ENCODE peak calls at places on chromosomes 2 and 18, in six cellular contexts. E is A549; S is endodermal cell; C is cardiac muscle cell; I is CD8-positive, alpha-beta T cell; H is substantia nigra. J is an unnamed sample.
A peak's percentile ranks its signal among the peaks of the same experiment; 100 is the strongest.

GRCh38 chr2:221334466-221334865 is 237.6 kb downstream of the EPHA4 start:
- DNase-seq in E (no peak), S (no peak), C (no peak), I (no peak), H (no peak), J (no peak)

GRCh38 chr2:27806311-27807059 is 35.0 kb downstream of the MRPL33 start:
- DNase-seq in E (no peak), S (no peak), C (no peak), I (no peak), H (no peak), J (no peak)

GRCh38 chr18:76466410-76466991 is 28.5 kb downstream of the ZNF516 start:
- DNase-seq in E (no peak), S (peak; percentile 37), C (no peak), I (no peak), H (no peak), J (no peak)

GRCh38 chr2:153386481-153386891 is 92.1 kb downstream of the RPRM start:
- DNase-seq in E (no peak), S (no peak), C (no peak), I (no peak), H (no peak), J (no peak)

GRCh38 chr18:23523429-23524212 is 20.3 kb downstream of the RMC1 start:
- DNase-seq in E (no peak), S (no peak), C (no peak), I (no peak), H (no peak), J (no peak)

GRCh38 chr2:158760887-158761286 is 34.2 kb upstream of the DAPL1 start:
- DNase-seq in E (no peak), S (no peak), C (no peak), I (no peak), H (no peak), J (no peak)

GRCh38 chr2:19361325-19361990 is 3.0 kb upstream of the OSR1 start:
- DNase-seq in E (no peak), S (peak; percentile 80), C (peak; percentile 56), I (no peak), H (no peak), J (no peak)

GRCh38 chr2:102114290-102114721 is 28.2 kb upstream of the IL1R1 start:
- DNase-seq in E (no peak), S (no peak), C (peak; percentile 91), I (no peak), H (no peak), J (peak; percentile 63)

GRCh38 chr2:24672589-24672988 is 120.6 kb downstream of the PTRHD1 start:
- DNase-seq in E (no peak), S (no peak), C (no peak), I (no peak), H (no peak), J (no peak)

GRCh38 chr2:217335341-217335966 is 475.6 kb upstream of the TNP1 start:
- DNase-seq in E (peak; percentile 10), S (no peak), C (no peak), I (no peak), H (no peak), J (no peak)

GRCh38 chr18:13376841-13377351 is 158.3 kb downstream of the LDLRAD4 start:
- DNase-seq in E (no peak), S (peak; percentile 41), C (no peak), I (peak; percentile 46), H (no peak), J (no peak)

GRCh38 chr18:56889621-56890020 is 238.5 kb downstream of the WDR7 start:
- DNase-seq in E (no peak), S (no peak), C (no peak), I (no peak), H (no peak), J (no peak)

GRCh38 chr2:56589194-56589593 is 405.4 kb downstream of the CCDC85A start:
- DNase-seq in E (no peak), S (no peak), C (no peak), I (no peak), H (no peak), J (no peak)

GRCh38 chr2:148259674-148260073 is 238.8 kb downstream of the MBD5 start:
- DNase-seq in E (peak; percentile 45), S (no peak), C (peak; percentile 11), I (no peak), H (no peak), J (no peak)

GRCh38 chr2:18474690-18475089 is 85.8 kb downstream of the RDH14 start:
- DNase-seq in E (no peak), S (no peak), C (peak; percentile 51), I (no peak), H (no peak), J (no peak)

GRCh38 chr18:64618390-64618789 is 469.5 kb upstream of the LINC00305 start:
- DNase-seq in E (no peak), S (no peak), C (no peak), I (no peak), H (no peak), J (no peak)

GRCh38 chr2:98459776-98460175 is 15.1 kb downstream of the INPP4A start:
- DNase-seq in E (no peak), S (peak; percentile 34), C (no peak), I (no peak), H (no peak), J (no peak)

GRCh38 chr2:6423944-6424343 is 441.8 kb downstream of the CMPK2 start:
- DNase-seq in E (no peak), S (no peak), C (no peak), I (no peak), H (no peak), J (no peak)

GRCh38 chr2:3651686-3652516 is 6.1 kb upstream of the ALLC start:
- DNase-seq in E (no peak), S (peak; percentile 78), C (peak; percentile 54), I (peak; percentile 46), H (no peak), J (no peak)

GRCh38 chr2:10538224-10538894 is 90.2 kb upstream of the ODC1 start:
- DNase-seq in E (peak; percentile 60), S (no peak), C (peak; percentile 25), I (no peak), H (no peak), J (no peak)

GRCh38 chr2:237967463-237967871 is 653 bp downstream of the UBE2F start:
- DNase-seq in E (no peak), S (peak; percentile 71), C (peak; percentile 13), I (no peak), H (no peak), J (no peak)

GRCh38 chr18:9861933-9862332 is 23.8 kb upstream of the TXNDC2 start:
- DNase-seq in E (no peak), S (no peak), C (no peak), I (no peak), H (no peak), J (no peak)

DNA sequence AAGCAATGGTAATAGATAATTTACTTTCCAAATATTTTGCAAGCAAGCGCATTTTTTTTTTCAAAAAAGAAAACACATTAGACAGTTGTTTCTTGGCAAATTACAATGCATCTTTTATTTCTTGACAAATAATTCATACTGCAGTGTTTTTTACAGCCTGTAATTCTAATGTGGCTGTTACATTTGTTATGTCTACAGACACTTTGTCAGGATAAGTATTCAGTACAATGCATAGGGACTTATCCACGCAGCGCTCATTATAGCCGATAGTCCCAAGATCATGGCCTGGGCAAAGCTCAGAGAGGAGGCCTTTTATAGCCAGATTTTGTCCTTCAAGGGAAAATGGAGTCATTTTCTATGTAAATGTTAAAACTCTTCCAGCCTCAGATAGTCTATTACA is 123.0 kb upstream of the FANCL start:
- DNase-seq in E (no peak), S (no peak), C (no peak), I (no peak), H (no peak), J (no peak)
- H3K27ac ChIP-seq in E (no peak overlapping the region), S (no peak overlapping the region), C (no peak overlapping the region), I (no peak overlapping the region), H (no peak overlapping the region), J (no peak overlapping the region)

GRCh38 chr2:181285116-181285515 is 172.1 kb upstream of the ITGA4 start:
- DNase-seq in E (no peak), S (no peak), C (no peak), I (no peak), H (no peak), J (no peak)

GRCh38 chr2:181275643-181276070 is 181.5 kb upstream of the ITGA4 start:
- DNase-seq in E (no peak), S (peak; percentile 63), C (no peak), I (no peak), H (no peak), J (no peak)

DNA sequence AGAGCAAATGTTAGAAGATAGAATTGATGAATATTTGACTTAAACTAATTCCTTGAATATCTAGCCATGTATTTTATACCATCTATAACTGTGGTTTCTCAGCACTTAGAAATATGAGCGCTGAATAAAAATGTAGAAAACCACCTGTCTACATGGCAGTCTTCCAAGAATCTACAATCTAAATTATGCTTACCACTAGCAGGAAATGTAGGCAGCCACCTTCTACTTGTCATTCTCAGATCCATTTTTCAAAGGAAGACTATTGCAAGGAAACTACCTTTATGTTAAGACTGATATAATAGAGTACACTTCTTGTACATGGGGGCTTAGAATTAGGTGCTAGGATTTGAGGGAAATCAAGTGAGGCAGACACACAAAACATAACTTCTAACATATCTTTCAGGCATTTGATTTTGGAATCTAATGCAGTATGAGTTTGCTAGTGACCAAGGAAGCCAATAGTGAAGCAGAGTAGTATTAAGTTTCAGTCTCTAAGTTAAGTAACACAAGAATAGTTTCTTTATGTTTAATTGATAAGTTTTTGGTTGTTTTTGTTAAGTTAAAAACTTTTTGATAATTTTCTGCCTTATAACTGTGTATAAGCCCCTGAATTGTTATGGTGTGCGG is 175.9 kb upstream of the ITGA4 start:
- DNase-seq in E (no peak), S (no peak), C (no peak), I (no peak), H (no peak), J (no peak)
- H3K27ac ChIP-seq in E (no peak overlapping the region), S (no peak overlapping the region), C (no peak overlapping the region), I (no peak overlapping the region), H (no peak overlapping the region), J (no peak overlapping the region)

GRCh38 chr18:2451556-2451955 is 119.7 kb downstream of the METTL4 start:
- DNase-seq in E (no peak), S (no peak), C (no peak), I (no peak), H (no peak), J (no peak)

GRCh38 chr18:2442726-2443275 is 128.5 kb downstream of the METTL4 start:
- DNase-seq in E (no peak), S (no peak), C (peak; percentile 36), I (no peak), H (no peak), J (no peak)

GRCh38 chr18:2444201-2444875 is 127.0 kb downstream of the METTL4 start:
- DNase-seq in E (no peak), S (no peak), C (peak; percentile 9), I (no peak), H (no peak), J (no peak)

DNA sequence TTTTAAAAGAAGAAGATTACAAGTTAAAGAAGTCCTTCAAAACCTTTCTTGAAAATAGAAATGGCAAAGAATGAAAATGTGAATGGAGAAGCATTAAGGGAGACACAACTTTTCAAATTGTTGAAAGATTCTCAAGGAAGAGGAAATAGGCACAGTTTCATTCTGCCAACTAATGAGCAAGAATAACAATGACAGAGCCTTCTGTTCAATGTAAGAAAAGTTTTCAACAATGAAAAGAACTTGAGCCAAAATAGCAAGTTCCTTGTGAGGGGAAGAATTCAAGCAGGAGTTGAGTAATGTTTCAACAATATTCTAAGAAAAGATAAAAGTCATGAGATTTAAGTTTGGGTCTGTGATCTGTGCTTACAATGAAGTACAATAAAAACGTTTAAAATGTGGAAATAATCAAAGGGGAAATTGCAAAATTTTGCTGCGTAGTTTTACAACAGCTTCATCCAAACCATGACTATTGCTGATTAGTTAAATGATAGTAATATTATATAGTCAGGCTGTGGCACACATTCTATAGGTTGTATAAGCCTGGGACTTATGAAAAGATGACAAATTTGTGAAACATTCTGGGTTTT is 122.6 kb downstream of the METTL4 start:
- DNase-seq in E (no peak), S (no peak), C (peak; percentile 86), I (no peak), H (no peak), J (no peak)
- H3K27ac ChIP-seq in E (no peak overlapping the region), S (no peak overlapping the region), C (no peak overlapping the region), I (no peak overlapping the region), H (no peak overlapping the region), J (no peak overlapping the region)

GRCh38 chr18:2336993-2337392 is 234.3 kb downstream of the METTL4 start:
- DNase-seq in E (no peak), S (no peak), C (no peak), I (no peak), H (no peak), J (no peak)
- H3K27ac ChIP-seq in E (no peak overlapping the region), S (no peak overlapping the region), C (no peak overlapping the region), I (no peak overlapping the region), H (no peak overlapping the region), J (no peak overlapping the region)

J was measured in AG04450.